ENCODE peak calls at places on chromosomes 3 and 15, in ten cellular contexts. One of them, this sample, is unnamed. For H3K27me3, the result is how much of the 10 kb centered on the place peaks cover.

GRCh38 chr15:93985173-93985572 is 246.2 kb upstream of the MCTP2 start:
- DNase-seq in upper lobe of right lung: no peak
- DNase-seq in body of pancreas: no peak
- DNase-seq in neuronal stem cell: no peak
- DNase-seq in heart right ventricle: no peak
- DNase-seq in IMR-90: no peak
- DNase-seq in neural progenitor cell: no peak
- DNase-seq in GM23338: no peak
- DNase-seq in MM.1S: no peak
- DNase-seq in cardiac muscle cell: no peak
- DNase-seq in this sample: no peak

GRCh38 chr3:32380097-32380496 is 11.6 kb upstream of the CMTM7 start:
- DNase-seq in GM23338: no peak
- DNase-seq in MM.1S: no peak
- DNase-seq in heart right ventricle: no peak
- DNase-seq in IMR-90: no peak
- DNase-seq in upper lobe of right lung: no peak
- DNase-seq in neuronal stem cell: no peak
- DNase-seq in neural progenitor cell: no peak
- DNase-seq in cardiac muscle cell: no peak
- DNase-seq in body of pancreas: no peak
- DNase-seq in this sample: no peak

GRCh38 chr3:113736548-113737089 is 9.4 kb downstream of the NAA50 start:
- DNase-seq in body of pancreas: no peak
- DNase-seq in neuronal stem cell: peak
- DNase-seq in IMR-90: peak
- DNase-seq in neural progenitor cell: peak
- DNase-seq in upper lobe of right lung: no peak
- DNase-seq in MM.1S: peak
- DNase-seq in heart right ventricle: no peak
- DNase-seq in GM23338: peak
- DNase-seq in cardiac muscle cell: peak
- DNase-seq in this sample: no peak

GRCh38 chr15:57375827-57376694 is at the start of gene CGNL1:
- DNase-seq in IMR-90: no peak
- DNase-seq in upper lobe of right lung: peak
- DNase-seq in cardiac muscle cell: peak
- DNase-seq in GM23338: peak
- DNase-seq in body of pancreas: peak
- DNase-seq in MM.1S: no peak
- DNase-seq in neural progenitor cell: peak
- DNase-seq in heart right ventricle: peak
- DNase-seq in neuronal stem cell: peak
- DNase-seq in this sample: no peak

GRCh38 chr3:141071681-141072260 is 20.6 kb downstream of the SPSB4 start:
- DNase-seq in neural progenitor cell: no peak
- DNase-seq in heart right ventricle: no peak
- DNase-seq in body of pancreas: peak
- DNase-seq in MM.1S: no peak
- DNase-seq in cardiac muscle cell: peak
- DNase-seq in neuronal stem cell: no peak
- DNase-seq in GM23338: no peak
- DNase-seq in upper lobe of right lung: no peak
- DNase-seq in IMR-90: no peak
- DNase-seq in this sample: no peak

GRCh38 chr3:38047896-38048295 is 8.9 kb downstream of the DLEC1 start:
- DNase-seq in GM23338: no peak
- DNase-seq in IMR-90: no peak
- DNase-seq in heart right ventricle: no peak
- DNase-seq in body of pancreas: no peak
- DNase-seq in neuronal stem cell: no peak
- DNase-seq in neural progenitor cell: no peak
- DNase-seq in cardiac muscle cell: no peak
- DNase-seq in upper lobe of right lung: no peak
- DNase-seq in MM.1S: no peak
- DNase-seq in this sample: no peak

GRCh38 chr3:15591235-15591634 is 10.1 kb downstream of the HACL1 start:
- DNase-seq in MM.1S: no peak
- DNase-seq in IMR-90: no peak
- DNase-seq in GM23338: no peak
- DNase-seq in heart right ventricle: no peak
- DNase-seq in neuronal stem cell: no peak
- DNase-seq in neural progenitor cell: no peak
- DNase-seq in cardiac muscle cell: no peak
- DNase-seq in body of pancreas: no peak
- DNase-seq in upper lobe of right lung: no peak
- DNase-seq in this sample: no peak

GRCh38 chr15:78239811-78240210 is 5.4 kb upstream of the ACSBG1 start:
- DNase-seq in body of pancreas: no peak
- DNase-seq in upper lobe of right lung: no peak
- DNase-seq in neuronal stem cell: no peak
- DNase-seq in MM.1S: no peak
- DNase-seq in neural progenitor cell: no peak
- DNase-seq in cardiac muscle cell: no peak
- DNase-seq in IMR-90: no peak
- DNase-seq in GM23338: peak
- DNase-seq in heart right ventricle: no peak
- DNase-seq in this sample: no peak

DNA sequence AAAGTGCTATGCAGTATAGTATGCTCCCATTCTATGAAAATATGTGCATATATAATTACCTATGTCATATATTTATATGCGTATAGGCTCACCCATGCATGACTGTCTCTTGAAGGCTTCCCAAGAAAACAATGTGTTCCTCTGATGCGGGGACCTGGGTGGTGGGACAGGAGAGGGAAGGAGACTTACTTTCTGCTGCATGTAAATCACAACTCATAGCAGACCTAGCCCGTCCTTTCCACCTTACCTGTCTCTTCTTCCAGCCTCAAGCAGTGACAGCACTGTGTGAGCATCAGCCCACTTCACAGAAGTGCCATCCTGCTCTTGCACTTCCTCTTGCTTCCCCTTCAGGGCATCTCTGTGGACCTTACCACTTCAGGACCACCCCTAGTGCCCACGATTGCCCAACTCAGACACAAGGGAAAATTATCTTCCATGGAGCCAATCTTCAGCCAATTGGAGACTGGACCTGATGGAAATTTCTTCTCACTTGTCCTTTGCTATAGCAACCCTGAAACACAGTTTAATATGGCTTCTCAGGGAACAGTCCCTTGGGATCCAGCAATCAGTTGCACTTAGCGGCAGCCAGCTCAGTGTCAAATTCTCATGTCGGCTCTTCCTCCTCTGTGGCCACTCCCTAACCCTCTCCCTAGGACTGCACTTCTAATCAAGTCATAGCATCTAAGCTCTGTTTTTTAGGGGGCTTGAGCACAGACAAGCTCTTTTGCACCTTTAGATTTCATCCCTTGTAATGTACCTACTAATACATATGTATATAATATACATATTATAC is 250.2 kb upstream of the TLE3 start:
- DNase-seq in heart right ventricle: no peak
- DNase-seq in MM.1S: no peak
- DNase-seq in GM23338: no peak
- DNase-seq in neural progenitor cell: no peak
- DNase-seq in neuronal stem cell: no peak
- DNase-seq in cardiac muscle cell: no peak
- DNase-seq in IMR-90: no peak
- DNase-seq in upper lobe of right lung: no peak
- DNase-seq in body of pancreas: no peak
- DNase-seq in this sample: no peak
- H3K27me3 ChIP-seq in heart right ventricle: under half
- H3K27me3 ChIP-seq in MM.1S: under half
- H3K27me3 ChIP-seq in GM23338: under half
- H3K27me3 ChIP-seq in neural progenitor cell: under half
- H3K27me3 ChIP-seq in neuronal stem cell: under half
- H3K27me3 ChIP-seq in cardiac muscle cell: under half
- H3K27me3 ChIP-seq in IMR-90: half or more
- H3K27me3 ChIP-seq in upper lobe of right lung: under half
- H3K27me3 ChIP-seq in body of pancreas: under half
- H3K27me3 ChIP-seq in this sample: under half

DNA sequence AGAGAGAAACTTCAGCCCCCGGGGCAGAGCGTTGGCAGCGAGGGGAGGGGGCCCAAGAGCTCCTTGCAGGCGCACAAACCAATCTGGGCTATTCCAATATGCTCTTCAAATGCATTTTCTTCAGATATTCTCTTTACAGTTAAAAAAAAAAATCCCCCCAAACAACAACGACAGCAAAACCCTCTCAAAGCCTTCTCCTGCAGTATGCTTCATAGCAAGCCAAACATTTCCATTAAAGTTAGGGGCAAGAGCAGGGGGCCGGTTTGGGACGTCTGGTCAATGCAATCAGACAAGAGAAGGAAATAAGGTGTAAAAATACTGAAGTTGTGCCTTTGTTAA is 237 bp upstream of the CTXND1 start:
- DNase-seq in heart right ventricle: no peak
- DNase-seq in MM.1S: no peak
- DNase-seq in neural progenitor cell: no peak
- DNase-seq in neuronal stem cell: no peak
- DNase-seq in body of pancreas: no peak
- DNase-seq in cardiac muscle cell: no peak
- DNase-seq in upper lobe of right lung: no peak
- DNase-seq in IMR-90: no peak
- DNase-seq in GM23338: no peak
- DNase-seq in this sample: no peak
- H3K4me3 ChIP-seq in heart right ventricle: peak
- H3K4me3 ChIP-seq in MM.1S: no peak
- H3K4me3 ChIP-seq in neural progenitor cell: peak
- H3K4me3 ChIP-seq in neuronal stem cell: peak
- H3K4me3 ChIP-seq in body of pancreas: peak
- H3K4me3 ChIP-seq in cardiac muscle cell: peak
- H3K4me3 ChIP-seq in upper lobe of right lung: peak
- H3K4me3 ChIP-seq in IMR-90: no peak
- H3K4me3 ChIP-seq in GM23338: peak
- H3K4me3 ChIP-seq in this sample: peak

GRCh38 chr3:46595819-46596218 is 16.5 kb upstream of the FAM240A start:
- DNase-seq in neuronal stem cell: no peak
- DNase-seq in GM23338: no peak
- DNase-seq in cardiac muscle cell: no peak
- DNase-seq in MM.1S: no peak
- DNase-seq in body of pancreas: no peak
- DNase-seq in upper lobe of right lung: no peak
- DNase-seq in neural progenitor cell: no peak
- DNase-seq in heart right ventricle: no peak
- DNase-seq in IMR-90: no peak
- DNase-seq in this sample: no peak

GRCh38 chr3:46593979-46594378 is 18.3 kb upstream of the FAM240A start:
- DNase-seq in GM23338: no peak
- DNase-seq in upper lobe of right lung: no peak
- DNase-seq in neural progenitor cell: no peak
- DNase-seq in cardiac muscle cell: no peak
- DNase-seq in heart right ventricle: no peak
- DNase-seq in neuronal stem cell: no peak
- DNase-seq in MM.1S: no peak
- DNase-seq in IMR-90: no peak
- DNase-seq in body of pancreas: no peak
- DNase-seq in this sample: no peak

GRCh38 chr3:46593274-46593862 is 19.0 kb upstream of the FAM240A start:
- DNase-seq in heart right ventricle: no peak
- DNase-seq in MM.1S: no peak
- DNase-seq in neuronal stem cell: no peak
- DNase-seq in IMR-90: no peak
- DNase-seq in neural progenitor cell: no peak
- DNase-seq in upper lobe of right lung: no peak
- DNase-seq in body of pancreas: no peak
- DNase-seq in GM23338: no peak
- DNase-seq in cardiac muscle cell: no peak
- DNase-seq in this sample: no peak

GRCh38 chr3:46599590-46599989 is 12.7 kb upstream of the FAM240A start:
- DNase-seq in MM.1S: no peak
- DNase-seq in heart right ventricle: no peak
- DNase-seq in IMR-90: no peak
- DNase-seq in neural progenitor cell: no peak
- DNase-seq in neuronal stem cell: no peak
- DNase-seq in upper lobe of right lung: no peak
- DNase-seq in cardiac muscle cell: no peak
- DNase-seq in body of pancreas: no peak
- DNase-seq in GM23338: peak
- DNase-seq in this sample: no peak

DNA sequence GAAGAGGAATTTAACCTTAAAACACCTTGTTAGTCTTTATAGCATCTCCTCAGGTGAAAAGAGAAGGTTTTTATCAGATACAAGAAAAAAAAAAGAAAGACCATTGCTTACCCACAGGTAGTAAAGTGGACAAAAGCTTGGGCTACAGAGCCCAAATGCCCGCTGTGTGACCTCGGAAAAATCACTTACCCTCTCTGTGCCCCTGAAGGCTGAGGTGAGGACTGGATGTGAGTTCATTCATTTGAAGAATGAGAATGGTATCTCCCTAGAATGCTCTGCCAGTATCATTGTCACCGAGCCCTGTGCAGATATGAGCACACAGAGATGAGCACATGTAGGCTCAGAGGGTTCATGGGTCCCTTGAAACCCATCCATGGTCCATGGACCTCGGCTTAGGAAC is 17.6 kb upstream of the FAM240A start:
- DNase-seq in MM.1S: no peak
- DNase-seq in IMR-90: no peak
- DNase-seq in neuronal stem cell: no peak
- DNase-seq in cardiac muscle cell: no peak
- DNase-seq in heart right ventricle: no peak
- DNase-seq in upper lobe of right lung: no peak
- DNase-seq in body of pancreas: no peak
- DNase-seq in GM23338: no peak
- DNase-seq in neural progenitor cell: no peak
- DNase-seq in this sample: no peak
- H3K27ac ChIP-seq in MM.1S: no peak
- H3K27ac ChIP-seq in IMR-90: no peak
- H3K27ac ChIP-seq in neuronal stem cell: no peak
- H3K27ac ChIP-seq in cardiac muscle cell: no peak
- H3K27ac ChIP-seq in heart right ventricle: no peak
- H3K27ac ChIP-seq in upper lobe of right lung: no peak
- H3K27ac ChIP-seq in body of pancreas: no peak
- H3K27ac ChIP-seq in GM23338: no peak
- H3K27ac ChIP-seq in neural progenitor cell: no peak
- H3K27ac ChIP-seq in this sample: no peak

DNA sequence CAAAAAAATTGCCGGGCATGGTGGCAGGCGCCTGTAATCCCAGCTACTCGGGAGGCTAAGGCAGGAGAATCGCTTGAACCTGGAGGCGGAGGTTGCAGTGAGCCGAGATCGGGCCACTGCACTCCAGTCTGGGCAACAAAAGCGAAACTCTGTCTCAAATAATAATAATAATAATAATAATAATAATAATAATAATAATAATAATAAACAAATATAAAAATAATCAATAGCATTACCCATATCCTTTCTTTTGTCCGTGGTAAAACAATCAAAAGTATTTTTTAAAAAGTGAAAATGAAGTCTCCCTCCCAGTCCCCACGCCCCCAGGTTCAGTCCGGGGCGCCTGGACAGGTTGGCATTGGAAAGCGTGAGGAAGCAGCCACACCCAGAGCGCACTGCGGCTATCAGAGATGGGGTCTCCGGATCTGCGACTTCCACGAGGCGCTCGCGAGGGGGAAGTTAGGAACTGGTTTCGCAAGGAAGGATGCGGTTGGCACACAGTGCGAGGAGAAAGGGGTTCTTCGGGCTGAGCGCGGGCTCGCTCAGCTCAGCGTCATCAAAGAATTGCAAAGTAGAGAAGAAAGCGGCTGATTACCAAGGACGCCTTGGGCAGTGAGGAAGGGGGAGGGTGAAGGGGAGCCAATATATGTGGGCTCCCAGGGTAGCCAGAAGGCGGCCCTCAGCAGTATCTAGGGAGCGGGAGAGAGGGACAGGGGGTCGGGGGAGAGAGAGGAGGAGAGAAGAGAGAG is 69.5 kb upstream of the EPHB3 start:
- DNase-seq in MM.1S: no peak
- DNase-seq in upper lobe of right lung: peak
- DNase-seq in IMR-90: no peak
- DNase-seq in neuronal stem cell: no peak
- DNase-seq in GM23338: peak
- DNase-seq in cardiac muscle cell: no peak
- DNase-seq in body of pancreas: no peak
- DNase-seq in neural progenitor cell: no peak
- DNase-seq in heart right ventricle: peak
- DNase-seq in this sample: no peak
- H3K27me3 ChIP-seq in MM.1S: under half
- H3K27me3 ChIP-seq in upper lobe of right lung: under half
- H3K27me3 ChIP-seq in IMR-90: half or more
- H3K27me3 ChIP-seq in neuronal stem cell: under half
- H3K27me3 ChIP-seq in GM23338: half or more
- H3K27me3 ChIP-seq in cardiac muscle cell: half or more
- H3K27me3 ChIP-seq in body of pancreas: under half
- H3K27me3 ChIP-seq in neural progenitor cell: half or more
- H3K27me3 ChIP-seq in heart right ventricle: half or more
- H3K27me3 ChIP-seq in this sample: under half